ENCODE peak calls at places on chromosome 6, in five cellular contexts. W is A549; U is GM12892; Y is effector memory CD4-positive, alpha-beta T cell; D is choroid plexus epithelial cell. J is an unnamed sample.
A peak's percentile ranks its signal among the peaks of the same experiment; 100 is the strongest.

GRCh38 chr6:168575346-168576098 is 134.5 kb downstream of the SMOC2 start:
- DNase-seq in D (no peak), Y (no peak), W (no peak), U (no peak), J (no peak)

GRCh38 chr6:33965766-33966165 is 162.0 kb upstream of the MLN start:
- DNase-seq in U (no peak), W (no peak), Y (no peak), D (no peak), J (peak; percentile 7)

GRCh38 chr6:167794386-167795157 is 32.1 kb upstream of the AFDN start:
- DNase-seq in U (no peak), Y (no peak), W (no peak), D (no peak), J (no peak)

GRCh38 chr6:7589221-7589620 is 777 bp upstream of the SNRNP48 start:
- DNase-seq in W (no peak), D (no peak), Y (no peak), U (no peak), J (no peak)

GRCh38 chr6:70686548-70687133 is 19.0 kb downstream of the SMAP1 start:
- DNase-seq in U (no peak), Y (no peak), W (peak; percentile 27), D (peak; percentile 69), J (no peak)

GRCh38 chr6:15994814-15995459 is 133.9 kb upstream of the MYLIP start:
- DNase-seq in W (no peak), Y (no peak), U (no peak), D (no peak), J (no peak)

GRCh38 chr6:44621846-44622245 is 234.3 kb downstream of the CDC5L start:
- DNase-seq in W (no peak), Y (no peak), U (no peak), D (peak; percentile 74), J (no peak)

GRCh38 chr6:98931710-98932109 is 16.0 kb downstream of the FBXL4 start:
- DNase-seq in U (no peak), D (no peak), Y (no peak), W (no peak), J (no peak)

GRCh38 chr6:87078983-87079616 is 15.8 kb downstream of the CGA start:
- DNase-seq in U (peak; percentile 18), W (peak; percentile 70), Y (no peak), D (peak; percentile 82), J (peak; percentile 65)

GRCh38 chr6:151095538-151096254 is 144.1 kb upstream of the AKAP12 start:
- DNase-seq in U (no peak), D (no peak), W (no peak), Y (no peak), J (no peak)

GRCh38 chr6:118735320-118735719 is 83.9 kb upstream of the CEP85L start:
- DNase-seq in Y (no peak), W (no peak), D (peak; percentile 26), U (peak; percentile 26), J (peak; percentile 32)

GRCh38 chr6:15330174-15330934 is 84.5 kb downstream of the JARID2 start:
- DNase-seq in U (no peak), W (no peak), D (no peak), Y (no peak), J (no peak)

GRCh38 chr6:11771473-11772048 is 7.0 kb downstream of the ADTRP start:
- DNase-seq in D (peak; percentile 47), W (no peak), Y (no peak), U (no peak), J (no peak)